ENCODE peak calls at places on chromosomes 13 and 19, in nine cellular contexts. J is brain microvascular endothelial cell, U is tibial nerve, X is ovary, C is endodermal cell, I is transverse colon, B is aorta, D is GM23338, H is left ventricle myocardium inferior. F is an unnamed sample.
A peak's percentile ranks its signal among the peaks of the same experiment; 100 is the strongest.

GRCh38 chr19:30523791-30524190 is 151.6 kb downstream of the ZNF536 start:
- DNase-seq in J (no peak), U (no peak), X (no peak), C (peak; percentile 24), I (no peak), B (no peak), D (no peak), H (no peak), F (no peak)

GRCh38 chr13:59483441-59484116 is 680.1 kb downstream of the DIAPH3 start:
- DNase-seq in J (no peak), U (no peak), X (no peak), C (peak; percentile 77), I (no peak), B (no peak), D (peak; percentile 34), H (peak; percentile 28), F (no peak)

GRCh38 chr13:29464105-29464679 is 131.3 kb downstream of the SLC7A1 start:
- DNase-seq in J (no peak), U (no peak), X (no peak), C (no peak), I (no peak), B (no peak), D (no peak), H (peak; percentile 29), F (no peak)

GRCh38 chr13:27006519-27007161 is 165.0 kb downstream of the USP12 start:
- DNase-seq in J (peak; percentile 12), U (no peak), X (no peak), C (peak; percentile 77), I (peak; percentile 55), B (no peak), D (peak; percentile 55), H (no peak), F (no peak)

GRCh38 chr13:26557051-26557392 is 461 bp upstream of the WASF3 start:
- DNase-seq in J (no peak), U (no peak), X (no peak), C (no peak), I (no peak), B (no peak), D (no peak), H (no peak), F (no peak)

GRCh38 chr19:37997911-37998344 is 90.9 kb downstream of the SIPA1L3 start:
- DNase-seq in J (peak; percentile 83), U (no peak), X (no peak), C (no peak), I (no peak), B (peak; percentile 52), D (no peak), H (no peak), F (no peak)

GRCh38 chr19:18999896-19000620 is 33.3 kb downstream of the SUGP2 start:
- DNase-seq in J (no peak), U (no peak), X (no peak), C (peak; percentile 64), I (no peak), B (no peak), D (peak; percentile 21), H (no peak), F (no peak)

GRCh38 chr19:38838208-38838985 is 6.8 kb upstream of the ECH1 start:
- DNase-seq in J (no peak), U (no peak), X (no peak), C (no peak), I (no peak), B (peak; percentile 19), D (no peak), H (no peak), F (no peak)

GRCh38 chr13:32846020-32846451 is 170.2 kb upstream of the KL start:
- DNase-seq in J (no peak), U (no peak), X (no peak), C (peak; percentile 34), I (no peak), B (no peak), D (no peak), H (no peak), F (no peak)

GRCh38 chr19:11948646-11949045 is 16.2 kb upstream of the ZNF763 start:
- DNase-seq in J (no peak), U (no peak), X (no peak), C (no peak), I (no peak), B (no peak), D (no peak), H (no peak), F (no peak)
- H3K4me3 ChIP-seq in J (no peak overlapping the region), U (no peak overlapping the region), X (no peak overlapping the region), C (peak overlapping the region; percentile 75), I (no peak overlapping the region), B (no peak overlapping the region), D (peak overlapping the region; percentile 21), H (no peak overlapping the region), F (no peak overlapping the region)

GRCh38 chr19:50861025-50861424 is 6.3 kb downstream of the KLK3 start:
- DNase-seq in J (no peak), U (no peak), X (no peak), C (no peak), I (no peak), B (no peak), D (no peak), H (no peak), F (no peak)
- H3K27ac ChIP-seq in J (no peak overlapping the region), U (no peak overlapping the region), X (no peak overlapping the region), C (no peak overlapping the region), I (no peak overlapping the region), B (no peak overlapping the region), D (no peak overlapping the region), H (no peak overlapping the region), F (no peak overlapping the region)

GRCh38 chr19:47446534-47447469 is 24.9 kb downstream of the SLC8A2 start:
- DNase-seq in J (no peak), U (no peak), X (no peak), C (peak; percentile 97), I (peak; percentile 32), B (no peak), D (peak; percentile 97), H (no peak), F (no peak)

GRCh38 chr19:47445937-47446402 is 25.7 kb downstream of the SLC8A2 start:
- DNase-seq in J (no peak), U (no peak), X (peak; percentile 53), C (peak; percentile 84), I (peak; percentile 43), B (peak; percentile 65), D (peak; percentile 67), H (no peak), F (no peak)

GRCh38 chr19:47445527-47445926 is 26.2 kb downstream of the SLC8A2 start:
- DNase-seq in J (no peak), U (no peak), X (no peak), C (no peak), I (no peak), B (no peak), D (no peak), H (no peak), F (no peak)

GRCh38 chr19:47448360-47448727 is 23.3 kb downstream of the SLC8A2 start:
- DNase-seq in J (no peak), U (no peak), X (no peak), C (no peak), I (no peak), B (no peak), D (no peak), H (no peak), F (no peak)

DNA sequence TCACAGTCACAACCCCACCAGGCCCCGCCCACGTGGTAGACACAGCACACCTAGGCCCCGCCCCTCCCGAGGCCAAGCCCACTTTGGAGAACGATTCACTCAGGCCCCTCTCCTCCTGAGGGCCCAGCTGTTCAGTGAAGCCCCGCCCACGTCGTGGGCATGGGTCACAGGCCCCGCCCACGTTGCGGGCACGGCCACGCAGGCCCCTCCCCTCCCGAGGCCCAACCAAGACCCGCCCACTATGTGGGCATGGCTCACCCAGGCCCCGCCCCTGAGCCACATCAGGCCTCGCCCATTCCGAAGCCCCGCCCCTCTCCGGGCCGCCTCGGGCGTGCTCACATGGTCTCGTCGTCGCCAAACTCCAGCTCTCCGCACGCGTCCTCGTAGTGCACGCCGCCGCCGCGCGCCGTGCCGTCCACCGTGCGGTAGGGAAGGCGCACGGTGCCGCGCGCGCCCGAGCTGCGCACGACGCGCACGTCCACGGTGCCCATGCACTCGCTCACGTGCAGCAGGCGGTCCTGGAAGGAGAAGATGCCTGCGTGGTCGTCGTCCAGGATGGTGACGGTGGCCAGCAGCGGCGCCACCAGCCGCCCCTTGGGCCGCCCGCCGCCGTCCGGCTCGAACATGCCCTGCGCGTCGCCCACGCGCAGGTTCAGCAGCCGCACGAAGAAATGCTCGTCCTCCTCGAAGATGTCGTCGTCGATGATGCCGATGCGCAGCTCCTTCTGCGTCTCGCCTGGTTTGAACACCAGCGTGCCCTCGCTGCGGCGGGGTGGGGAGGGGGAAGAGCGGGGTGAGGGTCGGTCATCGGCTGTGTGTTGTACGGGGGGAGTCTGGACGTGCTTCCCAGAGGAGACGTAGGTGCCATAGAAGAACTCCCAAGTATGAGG is 24.0 kb downstream of the SLC8A2 start:
- DNase-seq in J (peak; percentile 23), U (no peak), X (peak; percentile 56), C (peak; percentile 99), I (peak; percentile 41), B (no peak), D (peak; percentile 99), H (peak; percentile 25), F (no peak)
- H3K4me3 ChIP-seq in J (no peak overlapping the region), U (no peak overlapping the region), X (no peak overlapping the region), C (peak overlapping the region; percentile 72), I (no peak overlapping the region), B (no peak overlapping the region), D (peak overlapping the region; percentile 67), H (peak overlapping the region; percentile 45), F (peak overlapping the region; percentile 10)

DNA sequence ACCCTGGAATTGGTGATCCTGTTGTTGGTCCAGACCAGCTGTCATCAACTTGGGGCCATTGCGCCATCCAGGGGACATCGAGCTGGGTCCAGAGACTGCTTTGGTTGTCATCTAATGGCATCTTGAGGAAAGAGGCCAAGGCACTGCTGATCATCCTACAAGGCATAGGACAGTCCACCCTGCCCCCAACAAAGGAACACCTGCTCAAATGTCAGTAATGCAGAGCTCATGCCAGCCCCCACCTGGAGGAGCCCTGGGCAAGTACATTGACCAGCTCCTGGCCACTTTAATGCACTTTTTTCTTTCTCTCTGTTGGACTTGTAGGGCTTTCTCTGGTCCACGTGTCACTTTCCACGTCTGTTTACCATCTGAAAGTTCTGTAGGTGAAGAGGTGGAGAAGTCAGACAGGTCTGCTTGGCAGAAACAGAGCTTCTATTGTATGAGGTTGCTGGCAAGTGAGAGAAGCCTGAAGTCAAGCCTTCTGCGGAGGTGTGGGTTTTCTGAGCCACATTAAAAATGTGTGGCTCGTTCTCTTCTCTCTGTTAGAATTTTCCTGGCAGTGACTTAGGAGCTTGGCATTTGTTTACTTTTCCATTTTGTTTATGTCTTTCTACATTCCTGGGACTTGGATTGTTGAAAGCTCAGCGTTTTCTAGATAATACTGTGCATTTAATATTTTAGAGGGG is 124.0 kb upstream of the RNF113B start:
- DNase-seq in J (no peak), U (no peak), X (no peak), C (no peak), I (no peak), B (no peak), D (no peak), H (no peak), F (no peak)
- H3K27ac ChIP-seq in J (no peak overlapping the region), U (no peak overlapping the region), X (no peak overlapping the region), C (no peak overlapping the region), I (peak overlapping the region; percentile 51), B (no peak overlapping the region), D (no peak overlapping the region), H (no peak overlapping the region), F (no peak overlapping the region)

DNA sequence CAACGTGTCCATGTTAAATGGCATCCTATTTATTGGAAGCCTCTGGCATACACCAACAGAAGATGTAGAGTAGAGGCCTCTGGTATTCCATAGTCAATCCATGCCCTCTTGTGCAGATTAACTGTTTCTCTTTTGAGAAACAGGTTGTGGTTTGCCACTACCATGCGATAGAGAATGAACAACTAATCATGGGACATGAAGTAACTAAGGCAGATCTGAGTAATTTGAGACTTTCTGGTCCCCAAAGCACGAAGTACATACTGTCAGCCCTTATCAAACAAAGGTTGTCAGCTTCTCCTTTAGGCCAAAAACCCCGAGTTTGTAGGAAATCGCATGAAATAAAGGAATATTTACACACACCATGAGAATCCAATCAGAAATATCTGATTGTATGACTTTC is 3.6 kb downstream of the ZNF121 start:
- DNase-seq in J (no peak), U (no peak), X (no peak), C (no peak), I (no peak), B (no peak), D (no peak), H (no peak), F (no peak)
- H3K4me3 ChIP-seq in J (no peak overlapping the region), U (no peak overlapping the region), X (no peak overlapping the region), C (peak overlapping the region; percentile 99), I (no peak overlapping the region), B (no peak overlapping the region), D (peak overlapping the region; percentile 91), H (no peak overlapping the region), F (no peak overlapping the region)

F was measured in tibial artery.